ENCODE peak calls at places on chromosomes 2 and 18, in four cellular contexts. K, A, P and M are unnamed samples.

GRCh38 chr18:52334896-52335295 is 5.1 kb upstream of the DCC start:
- DNase-seq in K (peak), P (no peak), A (no peak), M (no peak)

GRCh38 chr2:25301453-25302352 is 40.0 kb downstream of the DNMT3A start:
- DNase-seq in K (peak), A (no peak), P (peak), M (no peak)

GRCh38 chr2:241156997-241157441 is 6.8 kb downstream of the PPP1R7 start:
- DNase-seq in A (no peak), P (no peak), K (no peak), M (no peak)

GRCh38 chr18:11251891-11252270 is 102.5 kb upstream of the PIEZO2 start:
- DNase-seq in A (no peak), P (no peak), K (no peak), M (no peak)

GRCh38 chr18:46761054-46761769 is 4.4 kb upstream of the ST8SIA5 start:
- DNase-seq in K (no peak), A (no peak), P (no peak), M (no peak)

GRCh38 chr2:240965905-240966456 is 32.4 kb upstream of the SNED1 start:
- DNase-seq in P (no peak), A (no peak), K (no peak), M (no peak)

GRCh38 chr2:101556033-101556459 is 81.1 kb upstream of the RFX8 start:
- DNase-seq in A (no peak), P (no peak), K (no peak), M (no peak)

GRCh38 chr2:229240984-229241491 is 30.0 kb downstream of the PID1 start:
- DNase-seq in P (no peak), K (no peak), A (no peak), M (no peak)

GRCh38 chr2:105399207-105399861 is 483 bp upstream of the FHL2 start:
- DNase-seq in A (no peak), K (no peak), P (no peak), M (no peak)

GRCh38 chr18:77023115-77023782 is 109.3 kb downstream of the MBP start:
- DNase-seq in A (no peak), K (no peak), P (no peak), M (no peak)

GRCh38 chr2:202944403-202944802 is 32.3 kb downstream of the CARF start:
- DNase-seq in A (no peak), P (no peak), K (no peak), M (no peak)